ENCODE peak calls at places on chromosomes 1 and 21, in four cellular contexts. D is COR-L47, U is psoas muscle, W is SJSA1. E is an unnamed sample.
A peak's percentile ranks its signal among the peaks of the same experiment; 100 is the strongest.

GRCh38 chr21:38340131-38340530 is 83.3 kb downstream of the KCNJ15 start:
- DNase-seq in D (no peak), U (no peak), W (no peak), E (peak; percentile 76)

GRCh38 chr1:162026906-162027305 is 3.2 kb upstream of the OLFML2B start:
- DNase-seq in D (no peak), U (no peak), W (no peak), E (no peak)

GRCh38 chr1:27538793-27539192 is 48.8 kb upstream of the WASF2 start:
- DNase-seq in D (no peak), U (no peak), W (peak; percentile 75), E (no peak)

GRCh38 chr1:74481607-74482006 is 30.8 kb downstream of the LRRC53 start:
- DNase-seq in D (peak; percentile 70), U (no peak), W (no peak), E (no peak)

GRCh38 chr21:45443595-45444181 is 38.7 kb downstream of the COL18A1 start:
- DNase-seq in D (peak; percentile 50), U (peak; percentile 4), W (no peak), E (no peak)

GRCh38 chr1:112410704-112411103 is 14.7 kb downstream of the CTTNBP2NL start:
- DNase-seq in D (no peak), U (no peak), W (no peak), E (no peak)

GRCh38 chr1:46081206-46081605 is 51.2 kb downstream of the PIK3R3 start:
- DNase-seq in D (no peak), U (no peak), W (no peak), E (no peak)

GRCh38 chr1:167082511-167083027 is 7.6 kb downstream of the GPA33 start:
- DNase-seq in D (no peak), U (no peak), W (no peak), E (no peak)

GRCh38 chr1:184790642-184791041 is 36.0 kb upstream of the EDEM3 start:
- DNase-seq in D (peak; percentile 38), U (no peak), W (no peak), E (no peak)

GRCh38 chr1:43274804-43275180 is 5.0 kb downstream of the TMEM125 start:
- DNase-seq in D (no peak), U (no peak), W (no peak), E (peak; percentile 53)

GRCh38 chr1:198623920-198624647 is 14.8 kb upstream of the PTPRC start:
- DNase-seq in D (no peak), U (no peak), W (no peak), E (no peak)

GRCh38 chr1:196209983-196210382 is 398.3 kb downstream of the KCNT2 start:
- DNase-seq in D (no peak), U (no peak), W (no peak), E (no peak)

E was measured in lower leg skin.